ENCODE peak calls at places on chromosomes 16 and 17, in seven cellular contexts. N is body of pancreas, R is upper lobe of left lung, U is A549, J is HCT116, X is GM12878, K is K562. I is an unnamed sample.
A peak's percentile ranks its signal among the peaks of the same experiment; 100 is the strongest.

GRCh38 chr17:43701318-43701743 is 39.6 kb upstream of the MEOX1 start:
- ATAC-seq in X (peak; percentile 97), U (no peak), K (no peak), N (no peak), R (peak; percentile 33), J (peak; percentile 26), I (no peak)

GRCh38 chr17:59812139-59812538 is 80.6 kb downstream of the TUBD1 start:
- ATAC-seq in U (no peak), J (no peak), N (no peak), K (no peak), X (peak; percentile 63), R (no peak), I (no peak)

GRCh38 chr17:57927048-57927723 is 28.0 kb downstream of the CUEDC1 start:
- ATAC-seq in N (peak; percentile 54), R (peak; percentile 69), J (peak; percentile 66), X (no peak), U (peak; percentile 63), K (no peak), I (peak; percentile 34)

GRCh38 chr17:82963104-82963950 is 116.1 kb upstream of the METRNL start:
- ATAC-seq in R (peak; percentile 93), X (peak; percentile 82), U (peak; percentile 41), K (no peak), J (no peak), N (peak; percentile 78), I (peak; percentile 90)

GRCh38 chr16:2253293-2253692 is 1.9 kb upstream of the ECI1 start:
- ATAC-seq in N (no peak), R (no peak), K (no peak), X (no peak), U (no peak), J (no peak), I (no peak)

GRCh38 chr16:70801611-70802010 is 653 bp upstream of the VAC14 start:
- ATAC-seq in R (no peak), K (no peak), U (no peak), N (no peak), J (no peak), X (no peak), I (no peak)

GRCh38 chr16:66135376-66135775 is 231.1 kb upstream of the CDH5 start:
- ATAC-seq in J (no peak), N (no peak), U (no peak), X (no peak), R (peak; percentile 49), K (no peak), I (peak; percentile 62)

GRCh38 chr17:31646642-31647041 is 212.4 kb downstream of the COPRS start:
- ATAC-seq in R (no peak), J (no peak), U (no peak), K (no peak), X (no peak), N (no peak), I (no peak)

GRCh38 chr17:39631403-39631802 is 4.7 kb downstream of the PPP1R1B start:
- ATAC-seq in U (no peak), J (no peak), X (no peak), N (peak; percentile 52), K (no peak), R (no peak), I (no peak)

GRCh38 chr16:89375021-89375420 is 115.3 kb downstream of the ANKRD11 start:
- ATAC-seq in R (no peak), N (no peak), X (peak; percentile 92), U (no peak), J (no peak), K (no peak), I (no peak)

GRCh38 chr16:83021049-83021448 is 394.3 kb downstream of the CDH13 start:
- ATAC-seq in N (no peak), U (no peak), X (no peak), R (no peak), J (no peak), K (no peak), I (no peak)

GRCh38 chr16:1932050-1933028 is 10.7 kb downstream of the MSRB1 start:
- ATAC-seq in U (peak; percentile 78), N (peak; percentile 55), X (no peak), K (no peak), J (peak; percentile 61), R (no peak), I (no peak)

GRCh38 chr17:39208136-39208535 is 8.1 kb downstream of the RPL19 start:
- ATAC-seq in X (peak; percentile 17), N (no peak), K (no peak), J (no peak), U (peak; percentile 6), R (no peak), I (no peak)

GRCh38 chr17:9728564-9728963 is 62.8 kb downstream of the DHRS7C start:
- ATAC-seq in R (no peak), J (no peak), X (no peak), K (no peak), N (no peak), U (peak; percentile 35), I (no peak)

GRCh38 chr17:81404557-81405165 is 9.4 kb downstream of the BAHCC1 start:
- ATAC-seq in X (no peak), U (no peak), N (no peak), J (no peak), R (no peak), K (no peak), I (no peak)
- H3K4me1 ChIP-seq in X (no peaks in the 10 kb centered on the region), U (peaks cover 40% of the 10 kb centered on the region), N (peaks cover 36% of the 10 kb centered on the region), J (peaks cover 19% of the 10 kb centered on the region), R (peaks cover 48% of the 10 kb centered on the region), K (peaks cover 81% of the 10 kb centered on the region), I (peaks cover 94% of the 10 kb centered on the region)

GRCh38 chr16:58678716-58679115 is 5.9 kb downstream of the SLC38A7 start:
- ATAC-seq in K (no peak), J (peak; percentile 73), R (no peak), U (peak; percentile 83), X (peak; percentile 72), N (no peak), I (no peak)
- TF ChIP-seq CTCF in K (no peak), J (peak; percentile 23), R (no peak), U (peak; percentile 30), X (peak; percentile 44), N (peak; percentile 16), I (peak; percentile 67)

GRCh38 chr16:81449899-81450608 is 5.4 kb downstream of the CMIP start:
- ATAC-seq in R (no peak), U (no peak), N (no peak), J (no peak), X (no peak), K (no peak), I (no peak)

GRCh38 chr16:81449241-81449640 is 4.6 kb downstream of the CMIP start:
- ATAC-seq in R (no peak), N (no peak), J (no peak), U (no peak), X (no peak), K (no peak), I (no peak)

GRCh38 chr16:81446318-81447275 is 2.0 kb downstream of the CMIP start:
- ATAC-seq in J (no peak), U (peak; percentile 21), X (peak; percentile 9), N (no peak), R (no peak), K (no peak), I (no peak)

GRCh38 chr16:81447383-81448101 is 2.9 kb downstream of the CMIP start:
- ATAC-seq in R (peak; percentile 12), X (no peak), N (peak; percentile 8), U (peak; percentile 31), J (no peak), K (no peak), I (no peak)

GRCh38 chr16:81448154-81449131 is 3.8 kb downstream of the CMIP start:
- ATAC-seq in X (no peak), J (no peak), R (no peak), U (peak; percentile 23), N (peak; percentile 28), K (peak; percentile 4), I (no peak)
- TF ChIP-seq POLR2A in X (no peak), J (no peak), R (no peak), U (no peak), N (peak; percentile 30), K (no peak), I (no peak)

GRCh38 chr17:8119575-8120519 is 1.5 kb upstream of the ALOXE3 start:
- ATAC-seq in X (peak; percentile 54), J (peak; percentile 46), K (peak; percentile 46), N (peak; percentile 65), U (peak; percentile 41), R (peak; percentile 72), I (peak; percentile 75)
- H3K4me1 ChIP-seq in X (peaks cover 35% of the 10 kb centered on the region), J (peaks cover 22% of the 10 kb centered on the region), K (peaks cover 52% of the 10 kb centered on the region), N (peaks cover 67% of the 10 kb centered on the region), U (peaks cover 21% of the 10 kb centered on the region), R (peaks cover 62% of the 10 kb centered on the region), I (peaks cover 71% of the 10 kb centered on the region)

DNA sequence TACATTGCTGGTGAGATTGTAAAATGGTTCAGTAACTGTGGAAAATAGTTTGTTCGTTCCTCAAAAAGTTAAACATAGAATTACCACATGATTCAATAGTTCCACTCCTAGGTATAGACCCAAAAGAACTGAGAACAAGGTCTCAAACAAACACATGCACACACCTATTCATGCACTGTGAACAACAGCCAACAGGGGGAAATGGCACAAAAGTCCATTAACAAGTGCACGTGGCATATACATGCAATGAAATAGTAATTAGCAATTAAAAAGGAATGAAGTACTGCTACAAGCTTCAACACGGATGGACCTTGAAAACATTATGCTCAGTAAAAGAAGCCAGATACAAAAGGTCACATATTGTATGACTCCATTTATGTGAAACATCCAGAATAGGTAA is 23.8 kb downstream of the SDK2 start:
- ATAC-seq in N (no peak), J (no peak), R (no peak), X (no peak), U (no peak), K (no peak), I (no peak)
- TF ChIP-seq CTCF in N (no peak), J (no peak), R (no peak), X (no peak), U (no peak), K (no peak), I (no peak)

DNA sequence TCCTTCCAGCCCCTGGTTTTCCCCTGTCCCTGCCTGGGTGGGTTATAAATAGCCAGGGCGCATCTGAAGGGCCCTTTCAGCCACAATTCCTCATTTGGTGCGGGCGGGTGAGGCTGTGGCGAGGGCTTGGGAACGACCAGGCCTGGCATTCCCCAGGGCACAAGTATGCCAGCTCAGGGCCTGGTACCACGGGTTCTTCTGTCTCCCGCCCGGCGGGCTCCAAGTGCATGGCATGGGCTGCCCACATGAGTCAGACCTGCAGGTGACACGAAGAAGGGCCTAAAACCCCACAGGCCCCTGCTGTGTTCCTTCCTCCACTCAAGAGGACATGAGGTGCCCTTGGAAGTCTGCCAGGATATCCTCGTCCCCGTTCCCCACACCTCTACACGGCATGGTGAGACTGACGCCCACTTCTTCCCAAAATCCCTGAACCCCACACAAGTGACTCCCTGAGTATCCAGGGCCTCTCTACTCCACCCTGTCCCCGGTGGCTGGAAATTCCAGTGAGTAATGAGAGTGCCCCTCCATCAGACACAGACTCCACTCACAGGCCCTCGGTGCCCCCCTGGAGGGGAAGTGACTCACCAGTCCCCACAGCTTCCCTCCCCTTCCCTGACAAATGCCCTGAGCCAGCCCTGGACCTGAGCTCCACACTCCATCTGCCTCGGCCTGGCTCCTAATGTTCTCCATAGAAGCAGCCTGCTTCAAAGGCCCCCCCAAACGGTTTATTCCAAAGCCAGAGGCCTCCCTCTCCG is 68.8 kb downstream of the ABR start:
- ATAC-seq in X (no peak), N (no peak), J (peak; percentile 62), R (peak; percentile 58), U (peak; percentile 44), K (no peak), I (peak; percentile 52)
- TF ChIP-seq POLR2A in X (no peak), N (no peak), J (no peak), R (no peak), U (peak; percentile 30), K (no peak), I (no peak)

GRCh38 chr17:27303734-27304133 is 9.8 kb downstream of the WSB1 start:
- ATAC-seq in J (no peak), K (no peak), X (no peak), U (no peak), N (no peak), R (no peak), I (no peak)
- H3K4me1 ChIP-seq in J (no peaks in the 10 kb centered on the region), K (no peaks in the 10 kb centered on the region), X (peaks cover 9% of the 10 kb centered on the region), U (peaks cover 20% of the 10 kb centered on the region), N (peaks cover 49% of the 10 kb centered on the region), R (peaks cover 52% of the 10 kb centered on the region), I (peaks cover 27% of the 10 kb centered on the region)